ENCODE peak calls at places on chromosomes 5 and 9, in five cellular contexts. U is A549, P is HepG2, R is sigmoid colon, I is transverse colon. N is an unnamed sample.

GRCh38 chr9:2138646-2139045 is 123.5 kb downstream of the SMARCA2 start:
- DNase-seq in P (no peak), R (no peak), I (no peak), U (no peak), N (no peak)

GRCh38 chr9:122036988-122037387 is 56.1 kb downstream of the TTLL11 start:
- DNase-seq in P (no peak), U (no peak), R (no peak), I (no peak), N (no peak)

GRCh38 chr5:57174850-57175525 is 1.1 kb downstream of the GPBP1 start:
- DNase-seq in U (no peak), P (no peak), R (no peak), I (no peak), N (no peak)

GRCh38 chr9:104863180-104863883 is 64.6 kb downstream of the ABCA1 start:
- DNase-seq in U (peak; percentile 75), R (no peak), P (peak; percentile 59), I (peak; percentile 32), N (peak; percentile 65)

GRCh38 chr5:129906177-129906887 is 2.1 kb downstream of the CHSY3 start:
- DNase-seq in I (peak; percentile 9), P (peak; percentile 66), R (peak; percentile 62), U (no peak), N (peak; percentile 13)

GRCh38 chr9:11500780-11501179 is 888.0 kb upstream of the PTPRD start:
- DNase-seq in P (no peak), I (no peak), R (no peak), U (no peak), N (no peak)

GRCh38 chr9:99180199-99180598 is 41.5 kb downstream of the ALG2 start:
- DNase-seq in P (no peak), R (no peak), I (no peak), U (no peak), N (no peak)

GRCh38 chr5:9059920-9060691 is 485.8 kb downstream of the SEMA5A start:
- DNase-seq in I (no peak), P (no peak), R (no peak), U (no peak), N (peak; percentile 36)

GRCh38 chr9:94517254-94517653 is 37.6 kb upstream of the PCAT7 start:
- DNase-seq in P (no peak), I (no peak), U (no peak), R (no peak), N (no peak)

GRCh38 chr5:77087484-77088291 is 603 bp upstream of the ZBED3 start:
- DNase-seq in P (peak; percentile 56), I (peak; percentile 21), U (no peak), R (no peak), N (no peak)

GRCh38 chr5:132608107-132608506 is 49.9 kb upstream of the IL13 start:
- DNase-seq in R (no peak), P (no peak), U (no peak), I (no peak), N (no peak)

GRCh38 chr9:113636165-113636564 is 172.6 kb downstream of the RGS3 start:
- DNase-seq in I (no peak), R (peak; percentile 58), P (peak; percentile 55), U (no peak), N (no peak)

GRCh38 chr5:158875272-158875679 is 224.4 kb downstream of the EBF1 start:
- DNase-seq in U (no peak), I (no peak), P (no peak), R (no peak), N (no peak)

GRCh38 chr9:97362777-97363545 is 48.9 kb upstream of the TDRD7 start:
- DNase-seq in R (no peak), I (no peak), U (no peak), P (no peak), N (no peak)

DNA sequence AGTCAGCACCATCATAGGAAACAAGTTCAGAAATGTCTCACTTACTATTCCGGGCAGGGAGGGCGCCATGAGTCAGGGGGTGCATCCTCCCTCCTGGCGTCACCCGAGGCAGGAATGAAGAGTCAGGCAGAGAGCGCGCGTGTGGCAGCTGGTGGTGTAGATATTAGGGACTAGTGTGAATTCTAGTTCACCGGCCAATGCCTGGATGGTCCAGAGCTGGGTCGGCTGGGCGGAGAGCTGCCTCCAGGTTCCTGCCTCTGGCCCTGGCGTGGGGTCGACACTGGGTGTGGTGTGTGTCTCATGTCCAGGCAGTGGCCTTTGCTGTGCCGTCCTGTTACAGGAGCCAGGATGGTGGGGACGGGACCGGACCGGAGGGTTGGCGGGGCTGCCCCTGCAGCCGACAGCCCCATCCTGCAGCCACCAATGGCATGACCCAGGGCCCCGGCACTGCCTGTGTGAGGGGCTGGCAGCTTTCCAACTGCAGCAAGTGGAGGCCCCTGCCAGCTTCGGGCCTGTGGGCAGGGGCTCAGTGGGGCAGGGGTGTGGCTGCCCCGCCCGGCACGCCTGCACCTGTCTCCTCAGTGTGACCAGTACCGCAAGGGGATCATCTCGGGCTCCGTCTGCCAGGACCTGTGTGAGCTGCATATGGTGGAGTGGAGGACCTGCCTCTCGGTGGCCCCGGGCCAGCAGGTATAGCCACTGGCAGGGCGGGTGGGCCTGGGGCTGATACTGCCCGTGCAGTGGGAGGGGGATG is 9.1 kb downstream of the DIPK1B start:
- DNase-seq in U (no peak), R (no peak), I (no peak), P (no peak), N (peak; percentile 59)
- TF ChIP-seq POLR2A in U (no peak), R (no peak), I (no peak), P (no peak), N (no peak)

DNA sequence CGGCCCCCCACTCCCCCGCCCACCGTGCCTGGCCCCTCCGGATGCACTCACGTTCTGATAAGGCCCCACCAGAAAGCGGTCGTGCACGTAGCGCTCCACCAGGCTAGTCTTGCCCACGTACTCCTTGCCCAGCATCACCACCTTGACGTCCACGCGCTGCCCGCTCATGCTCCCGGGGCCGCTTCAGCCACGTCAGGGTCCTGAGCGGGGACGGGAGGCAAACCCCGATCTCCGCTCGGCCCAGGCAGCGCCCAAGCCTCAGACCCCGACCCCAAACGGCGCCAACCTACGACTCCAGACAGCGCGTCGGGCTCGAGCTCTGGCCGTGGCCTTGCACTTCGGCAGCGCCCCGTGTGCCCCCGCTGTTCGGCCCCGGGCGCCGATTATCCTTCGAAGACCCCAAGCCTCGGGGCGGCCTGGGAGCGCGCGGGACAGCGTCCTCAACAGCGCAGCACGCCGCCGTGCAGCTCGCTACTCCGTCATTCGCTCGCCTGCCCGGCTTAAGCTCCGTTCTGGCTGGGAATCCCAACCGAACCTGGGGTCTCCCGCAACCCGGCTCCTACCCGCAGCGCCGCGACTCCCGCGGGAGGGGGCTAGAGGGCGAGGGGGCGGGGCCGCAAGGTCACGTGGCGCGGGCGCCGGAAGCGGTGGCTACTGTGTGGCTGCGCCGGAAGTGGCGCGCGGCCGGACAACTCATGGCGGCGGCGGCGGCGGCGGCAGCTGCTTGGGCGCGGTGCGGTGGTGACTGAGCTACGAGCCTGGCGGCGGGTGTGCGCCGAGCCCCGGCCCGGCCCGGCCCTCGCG is at the start of the genes PRELID1 and RAB24:
- DNase-seq in R (peak; percentile 94), P (peak; percentile 67), U (peak; percentile 77), I (peak; percentile 92), N (peak; percentile 83)
- TF ChIP-seq POLR2A in R (peak; percentile 58), P (no peak), U (peak; percentile 60), I (peak; percentile 73), N (peak; percentile 18)

GRCh38 chr5:168299372-168299771 is 7.9 kb downstream of the WWC1 start:
- DNase-seq in P (no peak), U (no peak), R (no peak), I (no peak), N (no peak)

GRCh38 chr5:168300377-168301182 is 9.1 kb downstream of the WWC1 start:
- DNase-seq in U (no peak), P (no peak), R (no peak), I (no peak), N (no peak)

GRCh38 chr5:168302785-168303184 is 11.3 kb downstream of the WWC1 start:
- DNase-seq in I (no peak), P (no peak), U (no peak), R (no peak), N (no peak)

GRCh38 chr5:168303398-168304020 is 12.1 kb downstream of the WWC1 start:
- DNase-seq in U (no peak), I (no peak), P (no peak), R (no peak), N (no peak)

DNA sequence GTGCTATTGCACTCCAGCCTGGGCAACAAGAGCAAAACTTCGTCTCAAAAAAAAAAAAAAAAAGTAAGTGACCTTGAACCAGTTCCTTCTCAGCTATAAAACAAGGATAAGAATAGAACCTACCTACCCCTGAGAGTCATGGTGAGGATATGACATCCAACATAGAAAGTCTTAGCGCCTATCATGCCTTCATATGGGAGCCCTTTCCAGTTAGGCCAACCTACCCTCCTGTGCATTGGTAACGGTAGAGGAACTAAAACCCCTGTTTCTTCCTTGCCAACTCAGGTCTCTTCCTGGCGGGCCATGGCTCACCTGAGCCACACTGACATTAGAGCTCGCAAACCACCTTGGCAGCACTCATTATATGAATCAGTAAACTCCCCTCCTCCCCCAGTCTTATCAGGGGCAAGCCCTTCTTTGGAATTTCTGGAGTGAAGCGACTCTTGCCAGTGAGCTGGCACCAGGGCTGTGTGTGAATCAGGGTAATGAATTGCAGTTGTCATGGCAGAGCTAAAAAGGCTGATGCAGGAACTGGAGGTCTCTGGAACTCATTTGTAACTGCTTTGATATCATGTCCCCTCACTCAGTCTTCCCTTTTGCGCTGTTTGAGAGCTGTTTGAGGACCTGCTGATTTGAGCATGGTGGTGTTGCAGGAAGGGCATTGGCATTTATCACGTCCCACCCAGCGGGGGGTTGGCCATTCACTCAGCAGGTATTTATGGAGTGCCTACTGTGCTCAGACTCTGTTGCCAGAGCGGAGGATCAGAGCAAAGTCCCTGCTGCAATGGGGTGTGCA is 10.3 kb downstream of the WWC1 start:
- DNase-seq in U (peak; percentile 96), P (no peak), R (no peak), I (peak; percentile 63), N (no peak)
- TF ChIP-seq POLR2A in U (no peak), P (no peak), R (no peak), I (peak; percentile 12), N (no peak)

DNA sequence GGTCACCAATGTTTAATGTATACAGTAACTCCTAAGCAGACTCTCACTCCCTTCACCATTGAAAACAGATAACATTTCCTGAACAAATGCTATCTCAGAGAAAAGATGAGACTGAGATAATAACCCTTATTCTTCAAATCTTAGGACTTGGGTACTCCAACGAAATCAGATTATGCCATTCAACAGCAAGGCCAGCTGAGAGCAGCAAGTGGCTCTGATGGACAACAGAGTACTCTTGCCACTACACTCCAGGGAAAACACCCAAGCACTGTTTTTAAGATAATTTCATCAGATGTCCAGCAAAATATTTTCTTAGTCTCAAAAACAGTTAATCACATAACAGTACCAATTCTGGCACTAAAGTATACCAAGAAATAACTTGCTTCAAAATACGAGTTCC is 10.1 kb downstream of the PPP2CA start:
- DNase-seq in P (no peak), I (no peak), U (no peak), R (no peak), N (no peak)
- TF ChIP-seq POLR2A in P (no peak), I (no peak), U (no peak), R (no peak), N (no peak)

DNA sequence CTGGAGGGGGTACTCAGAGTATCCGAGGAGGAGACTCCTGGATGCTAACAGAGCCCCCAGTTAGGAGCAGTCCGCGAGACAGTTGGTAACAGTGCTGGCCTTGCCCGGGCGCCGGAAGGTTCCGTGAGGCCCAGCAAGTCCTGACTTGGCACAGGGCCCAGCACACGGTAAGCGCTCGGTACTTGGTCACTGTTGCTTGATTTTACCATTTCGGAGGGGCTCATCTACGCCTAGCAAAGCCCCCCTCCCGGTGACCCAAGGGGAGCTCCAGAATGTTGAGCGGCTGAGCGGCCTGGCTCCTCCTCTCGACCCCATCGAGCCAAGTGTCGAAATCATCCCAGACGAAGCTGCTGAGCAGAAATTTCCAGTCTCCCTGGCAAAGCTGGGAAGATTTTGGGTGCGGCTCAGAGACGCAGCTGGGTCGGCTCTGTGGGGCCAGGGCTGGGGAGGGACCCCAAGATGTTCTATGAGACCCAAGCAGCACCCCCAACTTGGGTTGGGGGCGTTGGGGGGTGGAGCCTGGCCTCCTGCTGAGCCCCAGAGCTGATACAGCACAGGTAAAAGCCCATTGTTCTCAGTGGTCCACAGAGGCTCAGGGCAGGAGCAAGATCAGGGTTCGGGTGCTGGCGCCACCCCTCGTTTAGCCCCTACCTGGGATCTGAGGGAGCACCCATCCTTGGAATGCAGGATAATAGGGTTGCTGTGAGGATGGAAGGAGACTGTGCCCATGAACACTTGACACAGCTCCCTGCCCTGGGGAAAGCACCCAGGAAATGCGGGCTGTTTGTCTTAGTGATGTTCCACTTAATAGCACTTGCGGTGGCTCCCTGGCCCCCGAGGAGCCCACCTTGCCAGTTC is 137.2 kb downstream of the C9orf50 start:
- DNase-seq in P (no peak), U (peak; percentile 79), I (peak; percentile 83), R (peak; percentile 98), N (peak; percentile 96)
- TF ChIP-seq POLR2A in P (no peak), U (no peak), I (peak; percentile 53), R (peak; percentile 53), N (peak; percentile 75)